ENCODE peak calls at places on chromosome 9, in eight cellular contexts. Q, U, X, G, D, B, T and V are unnamed samples. For H3K4me1, the result is how much of the 10 kb centered on the place peaks cover.

GRCh38 chr9:27441741-27442070 is 82.4 kb upstream of the IFNK start:
- DNase-seq in Q (no peak), U (no peak), X (no peak), G (no peak), D (no peak), B (no peak), T (no peak), V (no peak)

GRCh38 chr9:70428781-70429180 is 14.3 kb upstream of the KLF9 start:
- DNase-seq in Q (no peak), U (no peak), X (no peak), G (no peak), D (no peak), B (no peak), T (no peak), V (no peak)

GRCh38 chr9:95409650-95410426 is 92.3 kb upstream of the FANCC start:
- DNase-seq in Q (peak), U (no peak), X (peak), G (peak), D (peak), B (peak), T (no peak), V (peak)

GRCh38 chr9:132135456-132135855 is 26.4 kb upstream of the NTNG2 start:
- DNase-seq in Q (no peak), U (no peak), X (no peak), G (no peak), D (no peak), B (no peak), T (no peak), V (no peak)

GRCh38 chr9:133443982-133444381 is 15.8 kb upstream of the CACFD1 start:
- DNase-seq in Q (no peak), U (no peak), X (peak), G (no peak), D (no peak), B (no peak), T (no peak), V (no peak)

GRCh38 chr9:73154271-73154670 is 2.6 kb downstream of the ANXA1 start:
- DNase-seq in Q (no peak), U (no peak), X (no peak), G (no peak), D (no peak), B (no peak), T (no peak), V (no peak)

GRCh38 chr9:74951725-74952151 is 974 bp downstream of the C9orf40 start:
- DNase-seq in Q (peak), U (peak), X (peak), G (peak), D (peak), B (peak), T (peak), V (peak)

GRCh38 chr9:120931278-120932085 is 4.9 kb upstream of the TRAF1 start:
- DNase-seq in Q (peak), U (no peak), X (peak), G (peak), D (no peak), B (peak), T (no peak), V (no peak)

GRCh38 chr9:104069288-104069687 is 24.8 kb upstream of the SMC2 start:
- DNase-seq in Q (peak), U (no peak), X (no peak), G (no peak), D (no peak), B (no peak), T (no peak), V (no peak)

GRCh38 chr9:3528466-3528865 is 2.7 kb upstream of the RFX3 start:
- DNase-seq in Q (no peak), U (no peak), X (no peak), G (no peak), D (no peak), B (no peak), T (no peak), V (no peak)

GRCh38 chr9:135296783-135297715 is 182.5 kb upstream of the PPP1R26 start:
- DNase-seq in Q (no peak), U (no peak), X (no peak), G (no peak), D (no peak), B (no peak), T (peak), V (no peak)

GRCh38 chr9:137520614-137521404 is 29.4 kb downstream of the PNPLA7 start:
- DNase-seq in Q (no peak), U (no peak), X (no peak), G (no peak), D (no peak), B (no peak), T (no peak), V (no peak)

GRCh38 chr9:22244141-22245011 is 202.2 kb upstream of the DMRTA1 start:
- DNase-seq in Q (peak), U (no peak), X (peak), G (peak), D (peak), B (peak), T (peak), V (peak)

GRCh38 chr9:95038666-95039065 is 278.8 kb downstream of the FANCC start:
- DNase-seq in Q (no peak), U (no peak), X (no peak), G (no peak), D (no peak), B (no peak), T (no peak), V (no peak)

GRCh38 chr9:4081549-4081895 is 218.3 kb downstream of the GLIS3 start:
- DNase-seq in Q (peak), U (no peak), X (peak), G (peak), D (no peak), B (no peak), T (no peak), V (no peak)

GRCh38 chr9:128009639-128010038 is 28.9 kb upstream of the EEIG1 start:
- DNase-seq in Q (no peak), U (no peak), X (no peak), G (no peak), D (no peak), B (no peak), T (no peak), V (no peak)

GRCh38 chr9:17802249-17802857 is 223.5 kb downstream of the SH3GL2 start:
- DNase-seq in Q (peak), U (no peak), X (peak), G (peak), D (peak), B (no peak), T (no peak), V (no peak)

GRCh38 chr9:4228606-4229005 is 71.3 kb downstream of the GLIS3 start:
- DNase-seq in Q (peak), U (no peak), X (peak), G (peak), D (peak), B (peak), T (no peak), V (peak)

GRCh38 chr9:128891354-128892222 is 9.7 kb downstream of the LRRC8A start:
- DNase-seq in Q (no peak), U (no peak), X (no peak), G (no peak), D (no peak), B (no peak), T (no peak), V (no peak)

GRCh38 chr9:35521708-35522107 is 31.8 kb downstream of the RUSC2 start:
- DNase-seq in Q (peak), U (no peak), X (peak), G (peak), D (peak), B (peak), T (no peak), V (no peak)

GRCh38 chr9:86700601-86701000 is 246.7 kb downstream of the GAS1 start:
- DNase-seq in Q (peak), U (no peak), X (peak), G (no peak), D (no peak), B (peak), T (no peak), V (peak)

GRCh38 chr9:123382659-123383511 is 26.9 kb downstream of the CRB2 start:
- DNase-seq in Q (no peak), U (no peak), X (no peak), G (no peak), D (no peak), B (no peak), T (no peak), V (no peak)

GRCh38 chr9:6779417-6780241 is 21.9 kb downstream of the KDM4C start:
- DNase-seq in Q (no peak), U (no peak), X (peak), G (peak), D (peak), B (no peak), T (no peak), V (peak)

GRCh38 chr9:13688990-13689600 is 409.6 kb upstream of the MPDZ start:
- DNase-seq in Q (peak), U (no peak), X (no peak), G (peak), D (peak), B (peak), T (no peak), V (peak)

GRCh38 chr9:88534456-88535225 is at the start of gene NXNL2:
- DNase-seq in Q (peak), U (peak), X (peak), G (peak), D (peak), B (peak), T (peak), V (peak)

GRCh38 chr9:69234683-69235082 is 60.6 kb downstream of the TJP2 start:
- DNase-seq in Q (no peak), U (no peak), X (no peak), G (no peak), D (no peak), B (no peak), T (no peak), V (no peak)

GRCh38 chr9:131800366-131800765 is 60.5 kb upstream of the RAPGEF1 start:
- DNase-seq in Q (no peak), U (no peak), X (no peak), G (no peak), D (no peak), B (no peak), T (no peak), V (no peak)

GRCh38 chr9:17906204-17906840 is 327.5 kb downstream of the SH3GL2 start:
- DNase-seq in Q (no peak), U (peak), X (no peak), G (no peak), D (peak), B (peak), T (peak), V (peak)

GRCh38 chr9:95230046-95230445 is 87.5 kb downstream of the FANCC start:
- DNase-seq in Q (no peak), U (no peak), X (no peak), G (no peak), D (no peak), B (no peak), T (no peak), V (peak)

GRCh38 chr9:69476797-69477196 is 151.8 kb downstream of the ENTREP1 start:
- DNase-seq in Q (no peak), U (no peak), X (no peak), G (no peak), D (peak), B (no peak), T (peak), V (no peak)

GRCh38 chr9:116697341-116697740 is 10.2 kb downstream of the TRIM32 start:
- DNase-seq in Q (peak), U (no peak), X (peak), G (peak), D (no peak), B (peak), T (no peak), V (no peak)

GRCh38 chr9:91908293-91908623 is 41.8 kb downstream of the ROR2 start:
- DNase-seq in Q (no peak), U (no peak), X (no peak), G (no peak), D (peak), B (no peak), T (no peak), V (no peak)

GRCh38 chr9:136438548-136438908 is 1.1 kb downstream of the INPP5E start:
- DNase-seq in Q (no peak), U (peak), X (peak), G (peak), D (peak), B (peak), T (no peak), V (peak)

GRCh38 chr9:20884985-20885593 is 146.4 kb downstream of the HACD4 start:
- DNase-seq in Q (peak), U (no peak), X (peak), G (peak), D (peak), B (peak), T (peak), V (peak)

GRCh38 chr9:124346347-124347163 is 68.7 kb downstream of the PSMB7 start:
- DNase-seq in Q (no peak), U (no peak), X (no peak), G (no peak), D (no peak), B (no peak), T (no peak), V (no peak)

DNA sequence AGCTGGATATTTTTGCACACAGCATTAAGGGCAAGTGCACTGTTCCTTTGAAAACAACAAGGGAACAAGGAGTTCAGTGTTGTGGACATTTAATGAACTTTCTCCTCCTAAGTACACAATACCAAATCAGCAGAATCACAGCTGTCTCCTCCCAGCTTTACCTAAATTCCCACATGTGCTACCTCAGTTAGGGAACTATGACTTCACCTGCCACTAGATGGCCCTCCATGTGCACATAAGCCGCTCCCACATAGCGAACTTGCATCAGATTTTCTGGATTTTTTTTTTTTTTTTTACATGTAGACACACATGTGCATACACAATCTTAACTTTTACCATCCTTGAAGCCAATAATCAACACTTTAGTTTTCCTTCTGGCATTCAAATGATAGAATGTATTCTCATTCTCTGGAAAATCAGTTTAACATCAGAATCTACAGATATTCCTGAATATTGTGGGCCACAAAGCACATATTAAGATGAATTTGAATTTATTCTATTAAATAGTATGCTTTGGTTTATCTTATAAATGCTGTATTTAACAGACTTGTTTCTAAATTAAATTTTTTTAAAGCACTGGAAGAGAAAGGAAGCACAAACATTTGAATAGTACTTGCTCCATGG is 123.6 kb downstream of the PALM2AKAP2 start:
- DNase-seq in Q (peak), U (peak), X (peak), G (peak), D (peak), B (peak), T (peak), V (peak)
- H3K4me2 ChIP-seq in Q (no peak), U (no peak), X (no peak), G (no peak), D (no peak), B (no peak), T (no peak), V (no peak)

GRCh38 chr9:126470251-126470993 is 143.3 kb upstream of the LMX1B start:
- DNase-seq in Q (no peak), U (no peak), X (no peak), G (no peak), D (no peak), B (no peak), T (no peak), V (no peak)
- H3K4me1 ChIP-seq in Q (under half), U (under half), X (under half), G (under half), D (under half), B (under half), T (under half), V (under half)

GRCh38 chr9:89778100-89779085 is 173.6 kb downstream of the GADD45G start:
- DNase-seq in Q (no peak), U (no peak), X (no peak), G (no peak), D (no peak), B (no peak), T (no peak), V (peak)
- H3K4me2 ChIP-seq in Q (no peak), U (no peak), X (no peak), G (no peak), D (no peak), B (no peak), T (no peak), V (peak)

GRCh38 chr9:114392749-114393112 is 4.9 kb upstream of the AKNA start:
- DNase-seq in Q (peak), U (no peak), X (no peak), G (no peak), D (no peak), B (no peak), T (no peak), V (peak)
- H3K4me1 ChIP-seq in Q (under half), U (under half), X (under half), G (under half), D (under half), B (under half), T (under half), V (under half)

DNA sequence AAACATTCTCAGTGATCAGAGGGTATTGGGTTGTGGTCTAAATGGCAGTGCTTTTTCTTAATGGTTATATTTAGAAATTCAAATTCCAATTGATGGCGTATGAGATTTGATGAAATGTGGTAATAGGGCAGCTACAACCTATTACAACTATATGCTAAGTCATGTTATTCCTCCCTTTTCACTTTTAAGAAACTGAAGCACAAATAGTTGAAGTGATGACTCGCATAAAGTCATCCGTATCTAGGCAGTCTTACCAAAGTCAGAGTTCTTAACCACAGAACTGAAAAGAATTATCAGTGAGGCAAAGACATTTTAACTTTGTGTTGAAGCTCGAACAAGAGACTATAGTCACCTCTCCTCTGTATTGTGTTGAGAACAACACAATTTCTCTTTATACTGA is 28.2 kb downstream of the C9orf152 start:
- DNase-seq in Q (peak), U (no peak), X (peak), G (peak), D (no peak), B (peak), T (no peak), V (no peak)
- H3K4me2 ChIP-seq in Q (peak), U (no peak), X (no peak), G (no peak), D (no peak), B (no peak), T (no peak), V (no peak)

GRCh38 chr9:107759823-107760166 is 270.2 kb upstream of the KLF4 start:
- DNase-seq in Q (no peak), U (no peak), X (no peak), G (no peak), D (no peak), B (no peak), T (no peak), V (no peak)

GRCh38 chr9:107761307-107761706 is 271.7 kb upstream of the KLF4 start:
- DNase-seq in Q (no peak), U (no peak), X (no peak), G (no peak), D (no peak), B (no peak), T (no peak), V (no peak)

GRCh38 chr9:107756091-107756490 is 266.5 kb upstream of the KLF4 start:
- DNase-seq in Q (no peak), U (no peak), X (no peak), G (no peak), D (no peak), B (no peak), T (no peak), V (no peak)

GRCh38 chr9:107760469-107761242 is 271.1 kb upstream of the KLF4 start:
- DNase-seq in Q (no peak), U (no peak), X (no peak), G (no peak), D (no peak), B (no peak), T (no peak), V (no peak)

GRCh38 chr9:107759009-107759822 is 269.6 kb upstream of the KLF4 start:
- DNase-seq in Q (no peak), U (no peak), X (no peak), G (no peak), D (no peak), B (no peak), T (no peak), V (no peak)
- H3K4me1 ChIP-seq in Q (under half), U (under half), X (under half), G (under half), D (under half), B (under half), T (under half), V (under half)

DNA sequence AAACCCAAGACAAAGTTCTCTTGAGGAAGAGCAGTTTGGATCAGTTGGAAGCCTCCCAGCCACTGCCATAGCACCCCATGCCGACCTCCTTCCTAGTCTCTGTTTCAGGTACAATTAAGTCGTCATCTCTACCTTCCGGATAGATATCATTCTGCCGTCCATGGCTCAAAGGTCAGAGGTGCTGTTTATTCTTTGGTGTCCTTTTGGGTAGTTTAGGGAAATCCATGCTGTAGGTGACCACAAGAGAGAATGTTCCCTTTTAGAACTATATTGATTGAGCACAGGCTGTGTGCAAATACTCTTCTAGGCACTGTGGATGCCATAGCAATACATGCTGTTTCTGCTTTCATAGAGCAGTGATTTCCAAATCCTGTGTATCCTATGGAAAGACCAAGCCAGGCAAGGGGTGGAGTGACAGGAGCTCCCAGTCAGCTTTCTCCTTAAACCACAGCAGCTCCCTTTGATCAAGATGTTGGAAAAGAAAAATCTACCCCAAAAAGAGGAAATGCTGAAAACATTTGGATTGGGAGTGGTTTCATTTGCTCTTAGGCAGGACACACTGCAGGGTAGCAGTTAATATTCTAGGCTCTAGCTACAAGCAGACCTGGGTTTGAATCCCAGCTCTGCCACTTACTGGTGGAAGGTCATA is 127.9 kb downstream of the PALM2AKAP2 start:
- DNase-seq in Q (no peak), U (no peak), X (no peak), G (peak), D (no peak), B (no peak), T (no peak), V (no peak)
- H3K4me2 ChIP-seq in Q (no peak), U (no peak), X (no peak), G (no peak), D (no peak), B (no peak), T (no peak), V (no peak)

DNA sequence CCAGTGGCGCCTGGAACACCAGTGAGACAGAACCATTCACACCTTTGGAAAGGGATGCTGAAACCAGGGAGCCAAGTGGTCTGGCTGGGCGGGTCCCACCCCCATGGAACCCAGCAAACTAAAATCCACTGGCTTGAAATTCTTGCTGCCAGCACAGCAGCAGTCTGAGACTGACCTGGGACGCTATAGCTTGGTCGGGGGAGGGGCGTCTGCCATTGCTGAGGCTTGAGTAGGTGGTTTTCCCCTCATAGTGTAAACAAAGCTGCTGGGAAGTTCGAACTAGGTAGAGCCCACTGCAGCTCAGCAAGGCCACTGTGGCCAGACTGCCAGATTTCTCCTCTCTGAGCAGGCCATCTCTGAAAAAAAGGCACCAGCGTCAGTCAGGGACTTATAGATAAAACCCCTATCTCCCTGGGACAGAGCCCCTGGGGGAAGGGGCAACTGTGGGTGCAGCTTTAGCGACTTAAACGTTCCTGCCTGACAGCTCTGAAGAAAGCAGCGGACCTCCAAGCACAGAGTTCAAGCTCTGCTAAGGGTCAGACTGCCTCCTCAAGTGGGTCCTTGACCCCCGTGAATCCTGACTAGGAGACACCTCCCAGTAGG is 42.0 kb upstream of the FKTN start:
- DNase-seq in Q (no peak), U (no peak), X (no peak), G (no peak), D (peak), B (no peak), T (peak), V (no peak)
- H3K4me1 ChIP-seq in Q (under half), U (under half), X (under half), G (under half), D (under half), B (under half), T (under half), V (under half)